ENCODE peak calls at places on chromosomes 5 and 9, in ten cellular contexts. One of them, this sample, is unnamed. For H3K36me3, the result is how much of the 10 kb centered on the place peaks cover.

GRCh38 chr9:134624827-134625181 is 16.8 kb upstream of the COL5A1 start:
- DNase-seq in GM23248: peak
- DNase-seq in HepG2: no peak
- DNase-seq in neuronal stem cell: no peak
- DNase-seq in heart right ventricle: no peak
- DNase-seq in GM23338: no peak
- DNase-seq in endothelial cell of umbilical vein: peak
- DNase-seq in left ventricle myocardium inferior: no peak
- DNase-seq in tibial nerve: no peak
- DNase-seq in GM06990: no peak
- DNase-seq in this sample: peak

GRCh38 chr5:77087484-77088291 is 603 bp upstream of the ZBED3 start:
- DNase-seq in GM23248: no peak
- DNase-seq in HepG2: peak
- DNase-seq in neuronal stem cell: peak
- DNase-seq in heart right ventricle: peak
- DNase-seq in GM23338: peak
- DNase-seq in endothelial cell of umbilical vein: peak
- DNase-seq in left ventricle myocardium inferior: peak
- DNase-seq in tibial nerve: peak
- DNase-seq in GM06990: no peak
- DNase-seq in this sample: peak

GRCh38 chr9:95819636-95820035 is 55.9 kb upstream of the ERCC6L2 start:
- DNase-seq in GM23248: no peak
- DNase-seq in HepG2: no peak
- DNase-seq in neuronal stem cell: no peak
- DNase-seq in heart right ventricle: no peak
- DNase-seq in GM23338: peak
- DNase-seq in endothelial cell of umbilical vein: peak
- DNase-seq in left ventricle myocardium inferior: no peak
- DNase-seq in tibial nerve: no peak
- DNase-seq in GM06990: no peak
- DNase-seq in this sample: peak

GRCh38 chr9:70407081-70407503 is 7.4 kb downstream of the KLF9 start:
- DNase-seq in GM23248: peak
- DNase-seq in HepG2: no peak
- DNase-seq in neuronal stem cell: no peak
- DNase-seq in heart right ventricle: no peak
- DNase-seq in GM23338: peak
- DNase-seq in endothelial cell of umbilical vein: peak
- DNase-seq in left ventricle myocardium inferior: no peak
- DNase-seq in tibial nerve: no peak
- DNase-seq in GM06990: no peak
- DNase-seq in this sample: no peak

GRCh38 chr5:139633295-139634027 is 14.7 kb upstream of the CXXC5 start:
- DNase-seq in GM23248: peak
- DNase-seq in HepG2: peak
- DNase-seq in neuronal stem cell: peak
- DNase-seq in heart right ventricle: peak
- DNase-seq in GM23338: peak
- DNase-seq in endothelial cell of umbilical vein: peak
- DNase-seq in left ventricle myocardium inferior: no peak
- DNase-seq in tibial nerve: no peak
- DNase-seq in GM06990: peak
- DNase-seq in this sample: peak

GRCh38 chr9:12464910-12465512 is 228.2 kb upstream of the TYRP1 start:
- DNase-seq in GM23248: peak
- DNase-seq in HepG2: peak
- DNase-seq in neuronal stem cell: peak
- DNase-seq in heart right ventricle: no peak
- DNase-seq in GM23338: peak
- DNase-seq in endothelial cell of umbilical vein: peak
- DNase-seq in left ventricle myocardium inferior: no peak
- DNase-seq in tibial nerve: peak
- DNase-seq in GM06990: no peak
- DNase-seq in this sample: peak

GRCh38 chr5:59548807-59549357 is 344.6 kb downstream of the PDE4D start:
- DNase-seq in GM23248: no peak
- DNase-seq in HepG2: peak
- DNase-seq in neuronal stem cell: no peak
- DNase-seq in heart right ventricle: no peak
- DNase-seq in GM23338: no peak
- DNase-seq in endothelial cell of umbilical vein: no peak
- DNase-seq in left ventricle myocardium inferior: no peak
- DNase-seq in tibial nerve: no peak
- DNase-seq in GM06990: no peak
- DNase-seq in this sample: no peak

GRCh38 chr5:120055858-120056257 is 408.2 kb upstream of the PRR16 start:
- DNase-seq in GM23248: peak
- DNase-seq in HepG2: no peak
- DNase-seq in neuronal stem cell: no peak
- DNase-seq in heart right ventricle: no peak
- DNase-seq in GM23338: no peak
- DNase-seq in endothelial cell of umbilical vein: peak
- DNase-seq in left ventricle myocardium inferior: no peak
- DNase-seq in tibial nerve: no peak
- DNase-seq in GM06990: no peak
- DNase-seq in this sample: no peak

GRCh38 chr5:78983601-78984000 is 1.5 kb downstream of the ARSB start:
- DNase-seq in GM23248: no peak
- DNase-seq in HepG2: no peak
- DNase-seq in neuronal stem cell: no peak
- DNase-seq in heart right ventricle: no peak
- DNase-seq in GM23338: no peak
- DNase-seq in endothelial cell of umbilical vein: no peak
- DNase-seq in left ventricle myocardium inferior: no peak
- DNase-seq in tibial nerve: no peak
- DNase-seq in GM06990: no peak
- DNase-seq in this sample: peak

GRCh38 chr5:168215646-168216045 is 75.8 kb upstream of the WWC1 start:
- DNase-seq in GM23248: no peak
- DNase-seq in HepG2: no peak
- DNase-seq in neuronal stem cell: no peak
- DNase-seq in heart right ventricle: no peak
- DNase-seq in GM23338: peak
- DNase-seq in endothelial cell of umbilical vein: peak
- DNase-seq in left ventricle myocardium inferior: no peak
- DNase-seq in tibial nerve: no peak
- DNase-seq in GM06990: no peak
- DNase-seq in this sample: peak

GRCh38 chr9:129245276-129245675 is 67.2 kb upstream of the IER5L start:
- DNase-seq in GM23248: peak
- DNase-seq in HepG2: no peak
- DNase-seq in neuronal stem cell: no peak
- DNase-seq in heart right ventricle: no peak
- DNase-seq in GM23338: no peak
- DNase-seq in endothelial cell of umbilical vein: no peak
- DNase-seq in left ventricle myocardium inferior: peak
- DNase-seq in tibial nerve: no peak
- DNase-seq in GM06990: no peak
- DNase-seq in this sample: no peak

GRCh38 chr9:121198512-121199042 is 3.1 kb downstream of the RAB14 start:
- DNase-seq in GM23248: peak
- DNase-seq in HepG2: no peak
- DNase-seq in neuronal stem cell: no peak
- DNase-seq in heart right ventricle: no peak
- DNase-seq in GM23338: no peak
- DNase-seq in endothelial cell of umbilical vein: no peak
- DNase-seq in left ventricle myocardium inferior: no peak
- DNase-seq in tibial nerve: no peak
- DNase-seq in GM06990: no peak
- DNase-seq in this sample: no peak
- H3K4me3 ChIP-seq in GM23248: peak
- H3K4me3 ChIP-seq in HepG2: peak
- H3K4me3 ChIP-seq in neuronal stem cell: no peak
- H3K4me3 ChIP-seq in heart right ventricle: peak
- H3K4me3 ChIP-seq in GM23338: no peak
- H3K4me3 ChIP-seq in endothelial cell of umbilical vein: peak
- H3K4me3 ChIP-seq in left ventricle myocardium inferior: peak
- H3K4me3 ChIP-seq in tibial nerve: no peak
- H3K4me3 ChIP-seq in GM06990: peak
- H3K4me3 ChIP-seq in this sample: no peak

GRCh38 chr9:123102380-123103113 is 69.1 kb downstream of the GPR21 start:
- DNase-seq in GM23248: no peak
- DNase-seq in HepG2: no peak
- DNase-seq in neuronal stem cell: no peak
- DNase-seq in heart right ventricle: no peak
- DNase-seq in GM23338: peak
- DNase-seq in endothelial cell of umbilical vein: peak
- DNase-seq in left ventricle myocardium inferior: no peak
- DNase-seq in tibial nerve: no peak
- DNase-seq in GM06990: no peak
- DNase-seq in this sample: no peak
- H3K36me3 ChIP-seq in GM23248: under half
- H3K36me3 ChIP-seq in HepG2: under half
- H3K36me3 ChIP-seq in neuronal stem cell: half or more
- H3K36me3 ChIP-seq in heart right ventricle: under half
- H3K36me3 ChIP-seq in GM23338: under half
- H3K36me3 ChIP-seq in endothelial cell of umbilical vein: under half
- H3K36me3 ChIP-seq in left ventricle myocardium inferior: half or more
- H3K36me3 ChIP-seq in tibial nerve: under half
- H3K36me3 ChIP-seq in GM06990: under half
- H3K36me3 ChIP-seq in this sample: under half

GRCh38 chr5:112709416-112709815 is 28.3 kb upstream of the APC start:
- DNase-seq in GM23248: peak
- DNase-seq in HepG2: no peak
- DNase-seq in neuronal stem cell: no peak
- DNase-seq in heart right ventricle: no peak
- DNase-seq in GM23338: no peak
- DNase-seq in endothelial cell of umbilical vein: no peak
- DNase-seq in left ventricle myocardium inferior: no peak
- DNase-seq in tibial nerve: no peak
- DNase-seq in GM06990: no peak
- DNase-seq in this sample: no peak
- H3K4me3 ChIP-seq in GM23248: peak
- H3K4me3 ChIP-seq in HepG2: no peak
- H3K4me3 ChIP-seq in neuronal stem cell: no peak
- H3K4me3 ChIP-seq in heart right ventricle: peak
- H3K4me3 ChIP-seq in GM23338: peak
- H3K4me3 ChIP-seq in endothelial cell of umbilical vein: no peak
- H3K4me3 ChIP-seq in left ventricle myocardium inferior: peak
- H3K4me3 ChIP-seq in tibial nerve: no peak
- H3K4me3 ChIP-seq in GM06990: no peak
- H3K4me3 ChIP-seq in this sample: no peak

GRCh38 chr5:43553381-43553780 is 3.5 kb downstream of the PAIP1 start:
- DNase-seq in GM23248: peak
- DNase-seq in HepG2: no peak
- DNase-seq in neuronal stem cell: no peak
- DNase-seq in heart right ventricle: no peak
- DNase-seq in GM23338: no peak
- DNase-seq in endothelial cell of umbilical vein: no peak
- DNase-seq in left ventricle myocardium inferior: no peak
- DNase-seq in tibial nerve: no peak
- DNase-seq in GM06990: no peak
- DNase-seq in this sample: no peak

GRCh38 chr5:43547532-43547931 is 9.3 kb downstream of the PAIP1 start:
- DNase-seq in GM23248: no peak
- DNase-seq in HepG2: no peak
- DNase-seq in neuronal stem cell: no peak
- DNase-seq in heart right ventricle: no peak
- DNase-seq in GM23338: no peak
- DNase-seq in endothelial cell of umbilical vein: no peak
- DNase-seq in left ventricle myocardium inferior: no peak
- DNase-seq in tibial nerve: no peak
- DNase-seq in GM06990: no peak
- DNase-seq in this sample: no peak

GRCh38 chr5:43543434-43543833 is 13.4 kb downstream of the PAIP1 start:
- DNase-seq in GM23248: no peak
- DNase-seq in HepG2: no peak
- DNase-seq in neuronal stem cell: no peak
- DNase-seq in heart right ventricle: no peak
- DNase-seq in GM23338: no peak
- DNase-seq in endothelial cell of umbilical vein: no peak
- DNase-seq in left ventricle myocardium inferior: no peak
- DNase-seq in tibial nerve: no peak
- DNase-seq in GM06990: no peak
- DNase-seq in this sample: no peak

DNA sequence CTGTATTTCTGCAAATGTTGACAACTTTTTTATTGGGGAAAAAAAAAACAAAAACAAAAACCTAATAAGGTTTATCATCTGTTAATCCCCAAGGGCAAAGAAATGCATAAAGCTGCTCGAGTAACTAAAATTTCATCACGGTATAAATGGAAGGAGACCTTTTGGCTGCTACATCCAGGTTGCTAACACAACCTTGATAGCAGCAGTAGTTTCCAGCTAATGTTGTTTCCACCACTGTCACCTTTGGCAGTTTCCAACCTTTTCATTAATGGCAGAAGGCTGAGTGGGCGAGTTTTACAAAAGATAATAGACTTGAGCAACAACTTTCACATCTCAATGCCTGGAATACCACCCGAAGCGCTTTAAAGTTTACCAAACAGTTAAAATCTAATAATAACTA is 8.5 kb downstream of the PAIP1 start:
- DNase-seq in GM23248: no peak
- DNase-seq in HepG2: no peak
- DNase-seq in neuronal stem cell: no peak
- DNase-seq in heart right ventricle: no peak
- DNase-seq in GM23338: no peak
- DNase-seq in endothelial cell of umbilical vein: no peak
- DNase-seq in left ventricle myocardium inferior: no peak
- DNase-seq in tibial nerve: no peak
- DNase-seq in GM06990: no peak
- DNase-seq in this sample: no peak
- H3K36me3 ChIP-seq in GM23248: half or more
- H3K36me3 ChIP-seq in HepG2: under half
- H3K36me3 ChIP-seq in neuronal stem cell: half or more
- H3K36me3 ChIP-seq in heart right ventricle: under half
- H3K36me3 ChIP-seq in GM23338: under half
- H3K36me3 ChIP-seq in endothelial cell of umbilical vein: under half
- H3K36me3 ChIP-seq in left ventricle myocardium inferior: half or more
- H3K36me3 ChIP-seq in tibial nerve: under half
- H3K36me3 ChIP-seq in GM06990: under half
- H3K36me3 ChIP-seq in this sample: under half

GRCh38 chr5:180832638-180833068 is 28.4 kb downstream of the ZFP62 start:
- DNase-seq in GM23248: peak
- DNase-seq in HepG2: no peak
- DNase-seq in neuronal stem cell: no peak
- DNase-seq in heart right ventricle: no peak
- DNase-seq in GM23338: no peak
- DNase-seq in endothelial cell of umbilical vein: no peak
- DNase-seq in left ventricle myocardium inferior: no peak
- DNase-seq in tibial nerve: no peak
- DNase-seq in GM06990: peak
- DNase-seq in this sample: no peak
- H3K4me3 ChIP-seq in GM23248: peak
- H3K4me3 ChIP-seq in HepG2: no peak
- H3K4me3 ChIP-seq in neuronal stem cell: no peak
- H3K4me3 ChIP-seq in heart right ventricle: peak
- H3K4me3 ChIP-seq in GM23338: no peak
- H3K4me3 ChIP-seq in endothelial cell of umbilical vein: no peak
- H3K4me3 ChIP-seq in left ventricle myocardium inferior: peak
- H3K4me3 ChIP-seq in tibial nerve: no peak
- H3K4me3 ChIP-seq in GM06990: peak
- H3K4me3 ChIP-seq in this sample: no peak